ENCODE peak calls at places on chromosome 22, in five cellular contexts. G, Q, J, W and I are unnamed samples. For H3F3A, the result is how much of the 10 kb centered on the place peaks cover.

GRCh38 chr22:30636226-30637077 is 871 bp downstream of the SLC35E4 start:
- DNase-seq in G (peak), Q (peak), W (no peak), J (peak), I (peak)

GRCh38 chr22:38973289-38974169 is 8.6 kb upstream of the APOBEC3B start:
- DNase-seq in G (peak), J (peak), W (peak), Q (peak), I (peak)

GRCh38 chr22:32281092-32281491 is 25.9 kb upstream of the SLC5A4 start:
- DNase-seq in Q (no peak), J (no peak), W (no peak), G (no peak), I (no peak)

GRCh38 chr22:28771195-28771791 is 1.2 kb upstream of the CCDC117 start:
- DNase-seq in G (no peak), J (no peak), W (no peak), Q (no peak), I (no peak)

GRCh38 chr22:38766076-38766777 is 10.4 kb upstream of the SUN2 start:
- DNase-seq in Q (peak), J (peak), G (peak), W (peak), I (peak)

GRCh38 chr22:28245579-28246224 is 326.6 kb upstream of the PITPNB start:
- DNase-seq in Q (no peak), J (no peak), W (no peak), G (no peak), I (no peak)

GRCh38 chr22:39574779-39575551 is 4.4 kb downstream of the CACNA1I start:
- DNase-seq in J (peak), Q (peak), G (no peak), W (no peak), I (no peak)

GRCh38 chr22:45321827-45322226 is 12.1 kb downstream of the FAM118A start:
- DNase-seq in G (no peak), W (no peak), J (no peak), Q (no peak), I (no peak)

GRCh38 chr22:47175151-47175760 is 412.8 kb downstream of the TBC1D22A start:
- DNase-seq in W (no peak), Q (no peak), G (no peak), J (no peak), I (no peak)

GRCh38 chr22:38923463-38924196 is 33.8 kb upstream of the APOBEC3A start:
- DNase-seq in Q (peak), W (no peak), J (peak), G (peak), I (peak)

GRCh38 chr22:30000566-30000965 is 79.7 kb upstream of the HORMAD2 start:
- DNase-seq in Q (peak), G (no peak), J (no peak), W (no peak), I (no peak)

GRCh38 chr22:48548391-48548790 is 1279.3 kb downstream of the BRD1 start:
- DNase-seq in G (no peak), J (no peak), Q (no peak), W (no peak), I (no peak)

GRCh38 chr22:47219789-47220188 is 457.3 kb downstream of the TBC1D22A start:
- DNase-seq in J (no peak), Q (no peak), G (no peak), W (no peak), I (no peak)

GRCh38 chr22:29702931-29703594 is 16.7 kb upstream of the CABP7 start:
- DNase-seq in W (no peak), G (peak), Q (no peak), J (no peak), I (peak)

GRCh38 chr22:18031670-18032454 is 7.5 kb upstream of the MICAL3 start:
- DNase-seq in J (peak), G (no peak), W (no peak), Q (peak), I (no peak)

GRCh38 chr22:17205432-17205831 is 13.8 kb downstream of the ADA2 start:
- DNase-seq in Q (no peak), G (no peak), W (peak), J (no peak), I (no peak)

GRCh38 chr22:27019827-27020226 is 362.4 kb downstream of the MIAT start:
- DNase-seq in J (no peak), Q (no peak), G (peak), W (no peak), I (no peak)
- TF ChIP-seq EZH2 in J (no peak), Q (no peak), G (no peak), W (no peak), I (no peak)

GRCh38 chr22:37627091-37627490 is 12.4 kb upstream of the SH3BP1 start:
- DNase-seq in G (no peak), Q (no peak), J (no peak), W (no peak), I (no peak)

GRCh38 chr22:37626556-37627075 is 12.9 kb upstream of the SH3BP1 start:
- DNase-seq in G (no peak), Q (no peak), W (no peak), J (no peak), I (no peak)

GRCh38 chr22:37626144-37626543 is 13.3 kb upstream of the SH3BP1 start:
- DNase-seq in G (no peak), W (no peak), Q (no peak), J (no peak), I (no peak)

GRCh38 chr22:37628830-37629229 is 10.6 kb upstream of the SH3BP1 start:
- DNase-seq in J (no peak), Q (no peak), W (no peak), G (no peak), I (no peak)

DNA sequence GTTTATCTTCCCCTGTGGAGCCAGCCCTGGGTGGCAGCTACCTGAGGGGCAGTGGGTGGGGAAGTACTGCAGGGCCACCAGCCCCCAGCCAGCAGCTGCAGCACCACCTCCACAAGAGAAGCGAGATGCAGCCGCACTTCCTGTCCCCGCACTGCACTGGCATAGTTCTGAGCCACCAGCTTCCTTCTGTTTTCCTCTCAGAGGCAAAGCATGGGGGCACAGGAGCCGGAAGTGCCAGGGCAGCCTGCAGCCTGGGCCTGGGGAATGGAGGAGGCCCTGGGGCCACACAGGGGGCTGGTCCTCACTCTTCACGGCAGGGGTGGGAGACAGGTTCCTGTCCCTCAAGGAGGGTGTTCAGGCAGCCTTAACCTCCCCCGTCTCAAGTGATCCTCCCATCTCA is 11.9 kb upstream of the SH3BP1 start:
- DNase-seq in Q (no peak), J (no peak), G (no peak), W (peak), I (no peak)
- TF ChIP-seq CTCF in Q (no peak), J (no peak), G (no peak), W (no peak), I (no peak)

GRCh38 chr22:26887456-26887855 is 230.1 kb downstream of the MIAT start:
- DNase-seq in Q (no peak), J (peak), W (no peak), G (peak), I (peak)

GRCh38 chr22:26884921-26885320 is 227.5 kb downstream of the MIAT start:
- DNase-seq in W (no peak), Q (no peak), G (no peak), J (no peak), I (no peak)

GRCh38 chr22:26883393-26883792 is 226.0 kb downstream of the MIAT start:
- DNase-seq in J (no peak), W (no peak), G (no peak), Q (no peak), I (no peak)

GRCh38 chr22:26887916-26888315 is 230.5 kb downstream of the MIAT start:
- DNase-seq in Q (no peak), J (no peak), G (no peak), W (no peak), I (no peak)

DNA sequence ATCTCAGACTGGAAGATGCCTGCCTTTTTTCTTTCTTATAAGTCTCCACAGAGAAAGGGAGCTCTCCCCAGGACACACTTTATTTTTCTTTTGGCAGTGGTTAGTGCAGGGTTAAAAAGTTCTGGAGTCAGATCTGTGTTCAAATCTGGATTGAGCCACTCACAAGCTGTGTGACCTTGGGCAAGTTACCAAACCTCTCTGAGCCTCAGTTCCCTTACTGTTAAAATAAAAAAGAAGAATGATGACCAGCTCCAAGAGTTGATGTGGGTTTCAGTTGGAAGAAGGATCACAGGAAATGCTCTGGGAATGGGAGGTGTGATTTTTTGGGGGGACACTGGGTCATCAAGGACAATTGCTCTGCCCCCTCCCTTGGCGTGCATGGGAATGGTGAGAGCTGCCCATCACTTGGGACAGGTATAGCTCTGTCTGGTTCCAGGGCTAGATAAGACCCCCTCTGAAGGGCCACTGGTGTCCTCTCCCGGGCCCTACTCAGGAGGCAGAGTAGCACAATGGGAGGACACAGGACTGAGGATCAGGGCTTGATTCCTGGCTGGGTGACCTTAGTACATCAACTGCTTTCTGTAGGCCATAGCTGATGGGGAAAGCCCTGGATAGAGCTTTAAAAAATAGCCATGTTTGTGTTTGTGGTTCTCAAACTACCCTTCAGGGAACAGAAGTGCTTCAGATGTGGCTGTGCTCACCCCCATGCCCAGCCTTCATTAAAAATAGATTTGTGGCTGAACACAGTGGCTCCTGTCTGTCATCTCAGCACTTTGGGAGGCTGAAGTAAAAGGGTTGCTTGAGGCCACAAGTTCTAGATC is 228.3 kb downstream of the MIAT start:
- DNase-seq in W (no peak), J (no peak), Q (no peak), G (no peak), I (no peak)
- H3F3A ChIP-seq in W (under half), J (under half), Q (under half), G (under half), I (under half)

DNA sequence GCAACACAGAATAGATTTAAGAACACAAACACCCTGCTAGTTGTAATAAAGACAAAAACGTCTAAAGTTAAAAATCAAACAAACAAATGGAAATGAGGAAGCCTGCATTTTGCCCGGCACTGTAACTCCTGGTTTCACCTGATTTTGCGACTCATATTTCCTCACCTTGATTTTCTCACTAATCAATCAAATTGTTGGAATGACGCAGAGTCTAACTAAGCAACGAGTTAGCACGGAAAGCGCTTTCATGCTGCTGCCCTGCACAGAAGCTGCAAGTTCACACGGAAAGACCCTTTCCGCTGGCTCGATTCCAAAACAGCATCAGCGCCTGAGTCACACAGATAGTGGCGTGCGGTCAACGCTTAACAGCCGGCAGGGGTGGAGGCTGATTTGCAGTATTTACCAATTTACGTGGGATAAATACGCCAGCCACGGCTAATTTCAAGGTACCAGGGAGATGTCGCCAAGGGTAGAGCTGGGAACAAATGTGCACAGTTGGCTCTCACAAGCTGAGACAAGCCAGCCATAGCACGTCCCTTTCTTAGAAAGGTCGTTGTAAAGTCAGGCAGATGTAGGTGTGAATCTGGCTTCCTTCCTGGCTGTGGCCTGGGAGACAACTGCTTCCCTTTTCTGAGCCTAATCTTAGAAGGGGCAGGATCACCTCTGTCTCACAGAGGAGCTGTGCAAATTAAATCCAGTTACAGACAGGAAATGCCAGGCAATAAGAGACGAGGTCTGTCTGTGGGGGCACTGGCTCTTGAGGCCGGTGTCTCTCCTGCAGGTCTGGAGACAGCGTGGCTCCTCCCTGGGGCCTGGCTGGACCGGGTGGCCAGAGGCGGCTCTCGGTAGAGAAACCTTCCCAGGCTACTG is 76.9 kb upstream of the TTLL12 start:
- DNase-seq in Q (no peak), J (peak), W (peak), G (no peak), I (no peak)
- TF ChIP-seq EZH2 in Q (no peak), J (no peak), W (no peak), G (no peak), I (no peak)